ENCODE peak calls at places on chromosomes 6 and 20, in six cellular contexts. T, A, U, J, R and X are unnamed samples.

GRCh38 chr20:17558154-17558940 is 11.5 kb upstream of the DSTN start:
- DNase-seq in R (peak; percentile 67), U (peak; percentile 72), T (peak; percentile 92), A (no peak), J (no peak), X (peak; percentile 41)

GRCh38 chr6:128358111-128358780 is 162.2 kb downstream of the PTPRK start:
- DNase-seq in U (no peak), T (no peak), A (no peak), J (no peak), R (no peak), X (no peak)

GRCh38 chr6:28742668-28743270 is 181.0 kb downstream of the TRIM27 start:
- DNase-seq in J (no peak), R (no peak), T (peak; percentile 59), U (peak; percentile 73), A (no peak), X (no peak)

GRCh38 chr20:61628901-61629300 is 376.8 kb downstream of the CDH4 start:
- DNase-seq in A (no peak), U (no peak), R (peak; percentile 9), J (no peak), T (peak; percentile 18), X (peak; percentile 83)

GRCh38 chr6:90294989-90295853 is 1.4 kb downstream of the BACH2 start:
- DNase-seq in A (no peak), J (peak; percentile 21), U (no peak), T (peak; percentile 42), R (peak; percentile 59), X (peak; percentile 66)

GRCh38 chr20:41027872-41028358 is 707 bp upstream of the TOP1 start:
- DNase-seq in U (no peak), A (no peak), R (no peak), T (no peak), J (no peak), X (no peak)

GRCh38 chr6:37630281-37630799 is 67.3 kb downstream of the MDGA1 start:
- DNase-seq in A (no peak), J (no peak), U (peak; percentile 79), T (peak; percentile 96), R (no peak), X (no peak)

GRCh38 chr20:62496525-62497218 is 20.9 kb upstream of the GATA5 start:
- DNase-seq in J (no peak), R (no peak), T (no peak), U (no peak), A (peak; percentile 5), X (no peak)

GRCh38 chr20:34199183-34199582 is 42.0 kb upstream of the ASIP start:
- DNase-seq in R (no peak), A (no peak), U (no peak), T (no peak), J (no peak), X (no peak)

GRCh38 chr20:57619053-57619831 is 984 bp downstream of the ZBP1 start:
- DNase-seq in R (peak; percentile 50), J (no peak), A (no peak), U (no peak), T (no peak), X (no peak)

GRCh38 chr6:139370047-139370706 is 4.3 kb downstream of the CITED2 start:
- DNase-seq in T (peak; percentile 94), A (peak; percentile 4), R (no peak), J (no peak), U (no peak), X (peak; percentile 55)

GRCh38 chr6:54451516-54451915 is 143.3 kb downstream of the TINAG start:
- DNase-seq in U (no peak), A (no peak), R (no peak), T (no peak), J (no peak), X (no peak)

GRCh38 chr6:118665011-118665410 is 13.6 kb upstream of the CEP85L start:
- DNase-seq in T (no peak), U (no peak), A (no peak), J (no peak), R (no peak), X (no peak)